ENCODE peak calls at places on chromosomes 1 and 21, in six cellular contexts. One of them, this sample, is unnamed.

GRCh38 chr1:245458761-245459174 is 304.0 kb downstream of the KIF26B start:
- DNase-seq in IMR-90: peak
- DNase-seq in neuronal stem cell: no peak
- DNase-seq in mesenchymal stem cell: peak
- DNase-seq in H1: no peak
- DNase-seq in trophoblast cell: peak
- DNase-seq in this sample: no peak

GRCh38 chr1:217373761-217374701 is 256.9 kb downstream of the GPATCH2 start:
- DNase-seq in IMR-90: no peak
- DNase-seq in neuronal stem cell: no peak
- DNase-seq in mesenchymal stem cell: no peak
- DNase-seq in H1: no peak
- DNase-seq in trophoblast cell: no peak
- DNase-seq in this sample: peak

GRCh38 chr1:34825455-34826081 is 32.8 kb downstream of the GJA4 start:
- DNase-seq in IMR-90: no peak
- DNase-seq in neuronal stem cell: no peak
- DNase-seq in mesenchymal stem cell: no peak
- DNase-seq in H1: no peak
- DNase-seq in trophoblast cell: no peak
- DNase-seq in this sample: no peak

GRCh38 chr21:36701912-36702621 is 3.2 kb downstream of the SIM2 start:
- DNase-seq in IMR-90: peak
- DNase-seq in neuronal stem cell: no peak
- DNase-seq in mesenchymal stem cell: no peak
- DNase-seq in H1: no peak
- DNase-seq in trophoblast cell: peak
- DNase-seq in this sample: peak

GRCh38 chr1:7046314-7046713 is 261.1 kb downstream of the CAMTA1 start:
- DNase-seq in IMR-90: peak
- DNase-seq in neuronal stem cell: peak
- DNase-seq in mesenchymal stem cell: peak
- DNase-seq in H1: no peak
- DNase-seq in trophoblast cell: no peak
- DNase-seq in this sample: peak

GRCh38 chr1:234887026-234887910 is 241.4 kb downstream of the TOMM20 start:
- DNase-seq in IMR-90: peak
- DNase-seq in neuronal stem cell: no peak
- DNase-seq in mesenchymal stem cell: peak
- DNase-seq in H1: no peak
- DNase-seq in trophoblast cell: no peak
- DNase-seq in this sample: no peak

GRCh38 chr1:20366076-20366765 is 75.5 kb downstream of the VWA5B1 start:
- DNase-seq in IMR-90: peak
- DNase-seq in neuronal stem cell: no peak
- DNase-seq in mesenchymal stem cell: no peak
- DNase-seq in H1: no peak
- DNase-seq in trophoblast cell: no peak
- DNase-seq in this sample: peak

GRCh38 chr21:33940164-33940563 is 24.6 kb upstream of the ATP5PO start:
- DNase-seq in IMR-90: peak
- DNase-seq in neuronal stem cell: no peak
- DNase-seq in mesenchymal stem cell: peak
- DNase-seq in H1: no peak
- DNase-seq in trophoblast cell: no peak
- DNase-seq in this sample: no peak

GRCh38 chr1:231862611-231863010 is 236.0 kb downstream of the DISC1 start:
- DNase-seq in IMR-90: no peak
- DNase-seq in neuronal stem cell: no peak
- DNase-seq in mesenchymal stem cell: no peak
- DNase-seq in H1: no peak
- DNase-seq in trophoblast cell: no peak
- DNase-seq in this sample: no peak

GRCh38 chr1:6445062-6445763 is 20.6 kb downstream of the ESPN start:
- DNase-seq in IMR-90: peak
- DNase-seq in neuronal stem cell: no peak
- DNase-seq in mesenchymal stem cell: peak
- DNase-seq in H1: no peak
- DNase-seq in trophoblast cell: no peak
- DNase-seq in this sample: peak

GRCh38 chr21:46599251-46599572 is 5.7 kb downstream of the S100B start:
- DNase-seq in IMR-90: peak
- DNase-seq in neuronal stem cell: peak
- DNase-seq in mesenchymal stem cell: peak
- DNase-seq in H1: no peak
- DNase-seq in trophoblast cell: peak
- DNase-seq in this sample: no peak

GRCh38 chr1:151514366-151514765 is 3.2 kb downstream of the CGN start:
- DNase-seq in IMR-90: no peak
- DNase-seq in neuronal stem cell: no peak
- DNase-seq in mesenchymal stem cell: no peak
- DNase-seq in H1: no peak
- DNase-seq in trophoblast cell: no peak
- DNase-seq in this sample: no peak

GRCh38 chr1:151513626-151514101 is 2.5 kb downstream of the CGN start:
- DNase-seq in IMR-90: peak
- DNase-seq in neuronal stem cell: no peak
- DNase-seq in mesenchymal stem cell: no peak
- DNase-seq in H1: no peak
- DNase-seq in trophoblast cell: peak
- DNase-seq in this sample: peak

GRCh38 chr1:151512801-151513625 is 1.8 kb downstream of the CGN start:
- DNase-seq in IMR-90: no peak
- DNase-seq in neuronal stem cell: no peak
- DNase-seq in mesenchymal stem cell: no peak
- DNase-seq in H1: no peak
- DNase-seq in trophoblast cell: peak
- DNase-seq in this sample: peak

GRCh38 chr1:151516031-151516511 is 4.9 kb downstream of the CGN start:
- DNase-seq in IMR-90: no peak
- DNase-seq in neuronal stem cell: no peak
- DNase-seq in mesenchymal stem cell: no peak
- DNase-seq in H1: no peak
- DNase-seq in trophoblast cell: peak
- DNase-seq in this sample: peak

DNA sequence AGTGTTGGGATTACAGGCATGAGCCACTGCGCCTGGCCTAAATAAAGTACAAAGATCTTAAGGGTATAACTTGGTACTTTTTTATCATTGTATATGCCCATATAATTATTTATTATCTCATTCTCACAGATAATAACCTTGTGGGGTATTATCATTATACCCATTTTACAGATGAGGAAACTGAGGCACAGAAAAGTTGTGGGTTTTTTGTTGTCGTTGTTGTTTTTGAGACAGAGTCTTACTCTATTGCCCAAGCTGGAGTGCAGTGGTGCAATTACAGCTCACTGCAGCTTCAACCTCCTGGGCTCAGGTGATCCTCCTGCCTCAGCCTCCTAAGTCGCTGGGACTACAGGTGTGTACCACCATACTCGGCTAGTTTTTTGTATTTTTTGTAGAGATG is 4.1 kb downstream of the CGN start:
- DNase-seq in IMR-90: no peak
- DNase-seq in neuronal stem cell: no peak
- DNase-seq in mesenchymal stem cell: no peak
- DNase-seq in H1: no peak
- DNase-seq in trophoblast cell: no peak
- DNase-seq in this sample: no peak
- H3K14ac ChIP-seq in IMR-90: no peak
- H3K14ac ChIP-seq in neuronal stem cell: no peak
- H3K14ac ChIP-seq in mesenchymal stem cell: no peak
- H3K14ac ChIP-seq in H1: no peak
- H3K14ac ChIP-seq in trophoblast cell: no peak
- H3K14ac ChIP-seq in this sample: no peak

DNA sequence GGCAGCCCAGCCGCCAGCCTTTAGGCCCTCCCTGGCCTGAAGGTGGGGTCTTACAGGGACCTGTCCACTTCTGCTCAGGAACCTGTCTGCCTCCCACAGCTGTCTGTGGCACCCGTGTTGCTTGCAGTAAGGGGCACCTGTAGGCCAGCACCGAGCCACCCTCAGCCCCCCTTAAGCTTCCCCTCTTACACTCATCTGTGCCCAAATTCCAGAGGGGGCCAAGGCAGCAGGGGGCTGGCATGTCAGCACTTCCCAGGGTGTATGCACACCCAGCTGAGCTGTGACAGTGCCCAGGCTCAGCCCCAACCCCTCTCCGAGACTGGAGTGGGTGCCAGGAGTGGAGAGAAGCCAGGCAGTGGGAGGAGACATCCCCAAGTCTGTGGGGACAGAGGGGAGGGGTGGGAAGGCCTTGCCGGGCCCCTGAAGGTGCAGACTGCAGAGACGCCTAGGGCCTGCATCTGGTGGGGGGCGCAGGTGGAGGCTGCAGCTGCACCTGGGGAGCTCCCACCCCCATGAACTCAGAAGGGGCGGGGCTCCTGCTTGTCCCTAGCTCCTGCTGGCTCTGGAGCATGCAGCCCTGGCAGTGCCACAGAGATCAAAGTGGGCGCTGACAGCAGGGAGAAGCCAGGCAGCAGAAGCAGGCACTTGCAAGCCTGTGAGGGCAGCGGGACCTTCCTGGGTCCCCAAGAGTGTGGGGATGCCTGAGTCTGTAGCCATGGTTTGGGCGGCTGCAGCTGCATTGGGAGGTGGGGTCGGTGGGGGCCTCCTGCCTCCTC is 5.4 kb upstream of the SLC2A7 start:
- DNase-seq in IMR-90: no peak
- DNase-seq in neuronal stem cell: no peak
- DNase-seq in mesenchymal stem cell: no peak
- DNase-seq in H1: no peak
- DNase-seq in trophoblast cell: no peak
- DNase-seq in this sample: no peak
- H3K14ac ChIP-seq in IMR-90: no peak
- H3K14ac ChIP-seq in neuronal stem cell: peak
- H3K14ac ChIP-seq in mesenchymal stem cell: no peak
- H3K14ac ChIP-seq in H1: no peak
- H3K14ac ChIP-seq in trophoblast cell: no peak
- H3K14ac ChIP-seq in this sample: no peak

DNA sequence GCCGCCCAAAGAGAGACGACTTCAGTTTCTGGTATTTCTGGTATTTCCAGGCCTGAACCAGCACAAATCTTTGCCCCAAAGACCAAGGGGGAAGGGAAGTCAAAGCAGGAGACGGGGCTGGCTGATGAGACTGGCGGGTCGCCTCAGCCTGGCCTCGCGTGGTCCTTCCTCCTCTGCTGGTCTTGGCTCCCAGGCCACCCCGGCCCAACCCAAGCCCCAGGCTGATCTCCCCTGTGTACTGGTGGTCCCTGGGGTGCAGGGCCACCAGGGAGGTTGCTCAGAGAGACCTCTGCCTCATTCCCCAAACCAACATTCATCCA is 19.9 kb downstream of the WNT4 start:
- DNase-seq in IMR-90: no peak
- DNase-seq in neuronal stem cell: no peak
- DNase-seq in mesenchymal stem cell: no peak
- DNase-seq in H1: no peak
- DNase-seq in trophoblast cell: no peak
- DNase-seq in this sample: no peak
- H3K14ac ChIP-seq in IMR-90: peak
- H3K14ac ChIP-seq in neuronal stem cell: no peak
- H3K14ac ChIP-seq in mesenchymal stem cell: no peak
- H3K14ac ChIP-seq in H1: no peak
- H3K14ac ChIP-seq in trophoblast cell: peak
- H3K14ac ChIP-seq in this sample: no peak

DNA sequence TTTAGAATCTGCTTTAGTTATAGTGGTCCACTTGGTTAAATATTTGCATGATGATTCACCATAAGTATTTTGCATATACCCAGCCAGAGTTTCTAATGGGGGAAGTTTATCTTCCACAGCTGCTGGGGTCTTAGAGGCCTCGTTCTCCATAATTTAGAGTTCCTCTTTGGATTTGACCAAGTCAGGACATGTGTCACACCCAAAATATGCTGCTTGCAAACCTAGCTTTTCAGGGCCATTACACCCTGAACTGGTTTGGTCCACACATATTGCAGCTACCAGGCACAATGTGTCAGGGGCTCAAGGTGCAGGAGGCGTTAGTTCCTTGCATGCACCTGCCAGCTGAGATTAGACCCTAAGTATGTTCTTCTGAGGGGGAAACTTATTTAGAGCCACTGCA is 17.1 kb upstream of the FMO4 start:
- DNase-seq in IMR-90: no peak
- DNase-seq in neuronal stem cell: no peak
- DNase-seq in mesenchymal stem cell: no peak
- DNase-seq in H1: no peak
- DNase-seq in trophoblast cell: no peak
- DNase-seq in this sample: no peak
- H3K14ac ChIP-seq in IMR-90: no peak
- H3K14ac ChIP-seq in neuronal stem cell: no peak
- H3K14ac ChIP-seq in mesenchymal stem cell: no peak
- H3K14ac ChIP-seq in H1: no peak
- H3K14ac ChIP-seq in trophoblast cell: no peak
- H3K14ac ChIP-seq in this sample: peak